ENCODE peak calls at places on chromosome 6, in five cellular contexts. One of them, this sample, is unnamed. For H3K4me1, the result is how much of the 10 kb centered on the place peaks cover.

GRCh38 chr6:136930528-136930927 is 8.4 kb downstream of the SLC35D3 start:
- DNase-seq in hepatocyte: no peak
- DNase-seq in fibroblast of lung: no peak
- DNase-seq in kidney: no peak
- DNase-seq in CD4-positive, CD25-positive, alpha-beta regulatory T cell: no peak
- DNase-seq in this sample: no peak

GRCh38 chr6:9614778-9615177 is 800.1 kb downstream of the TFAP2A start:
- DNase-seq in kidney: no peak
- DNase-seq in fibroblast of lung: no peak
- DNase-seq in hepatocyte: no peak
- DNase-seq in CD4-positive, CD25-positive, alpha-beta regulatory T cell: no peak
- DNase-seq in this sample: no peak

GRCh38 chr6:53496797-53497196 is 48.1 kb downstream of the GCLC start:
- DNase-seq in kidney: no peak
- DNase-seq in CD4-positive, CD25-positive, alpha-beta regulatory T cell: no peak
- DNase-seq in hepatocyte: peak
- DNase-seq in fibroblast of lung: peak
- DNase-seq in this sample: no peak

GRCh38 chr6:85004283-85005010 is 240.0 kb upstream of the TBX18 start:
- DNase-seq in fibroblast of lung: peak
- DNase-seq in hepatocyte: no peak
- DNase-seq in kidney: no peak
- DNase-seq in CD4-positive, CD25-positive, alpha-beta regulatory T cell: no peak
- DNase-seq in this sample: no peak

GRCh38 chr6:72522735-72523141 is 99.1 kb upstream of the KCNQ5 start:
- DNase-seq in fibroblast of lung: no peak
- DNase-seq in CD4-positive, CD25-positive, alpha-beta regulatory T cell: peak
- DNase-seq in kidney: no peak
- DNase-seq in hepatocyte: peak
- DNase-seq in this sample: peak

GRCh38 chr6:155174576-155175174 is 89.1 kb upstream of the CLDN20 start:
- DNase-seq in hepatocyte: peak
- DNase-seq in fibroblast of lung: peak
- DNase-seq in kidney: no peak
- DNase-seq in CD4-positive, CD25-positive, alpha-beta regulatory T cell: peak
- DNase-seq in this sample: peak

GRCh38 chr6:100023798-100024197 is 29.8 kb upstream of the MCHR2 start:
- DNase-seq in CD4-positive, CD25-positive, alpha-beta regulatory T cell: no peak
- DNase-seq in fibroblast of lung: no peak
- DNase-seq in hepatocyte: no peak
- DNase-seq in kidney: no peak
- DNase-seq in this sample: no peak

GRCh38 chr6:157227202-157228166 is 95.8 kb downstream of the TMEM242 start:
- DNase-seq in kidney: peak
- DNase-seq in CD4-positive, CD25-positive, alpha-beta regulatory T cell: no peak
- DNase-seq in hepatocyte: no peak
- DNase-seq in fibroblast of lung: peak
- DNase-seq in this sample: peak

GRCh38 chr6:160013987-160014868 is 45.3 kb downstream of the IGF2R start:
- DNase-seq in fibroblast of lung: no peak
- DNase-seq in CD4-positive, CD25-positive, alpha-beta regulatory T cell: peak
- DNase-seq in kidney: no peak
- DNase-seq in hepatocyte: no peak
- DNase-seq in this sample: no peak

GRCh38 chr6:157974341-157974894 is 7.2 kb upstream of the SYNJ2 start:
- DNase-seq in CD4-positive, CD25-positive, alpha-beta regulatory T cell: no peak
- DNase-seq in hepatocyte: no peak
- DNase-seq in fibroblast of lung: peak
- DNase-seq in kidney: no peak
- DNase-seq in this sample: peak

GRCh38 chr6:84492246-84493135 is 265.0 kb upstream of the CEP162 start:
- DNase-seq in CD4-positive, CD25-positive, alpha-beta regulatory T cell: no peak
- DNase-seq in fibroblast of lung: peak
- DNase-seq in hepatocyte: peak
- DNase-seq in kidney: no peak
- DNase-seq in this sample: no peak

GRCh38 chr6:68834561-68834960 is 199.5 kb downstream of the ADGRB3 start:
- DNase-seq in fibroblast of lung: peak
- DNase-seq in hepatocyte: no peak
- DNase-seq in CD4-positive, CD25-positive, alpha-beta regulatory T cell: no peak
- DNase-seq in kidney: no peak
- DNase-seq in this sample: no peak
- H3K27ac ChIP-seq in fibroblast of lung: no peak
- H3K27ac ChIP-seq in hepatocyte: no peak
- H3K27ac ChIP-seq in CD4-positive, CD25-positive, alpha-beta regulatory T cell: no peak
- H3K27ac ChIP-seq in kidney: no peak
- H3K27ac ChIP-seq in this sample: no peak

GRCh38 chr6:6656287-6656686 is 67.8 kb downstream of the LY86 start:
- DNase-seq in CD4-positive, CD25-positive, alpha-beta regulatory T cell: no peak
- DNase-seq in hepatocyte: no peak
- DNase-seq in kidney: no peak
- DNase-seq in fibroblast of lung: no peak
- DNase-seq in this sample: no peak
- H3K4me1 ChIP-seq in CD4-positive, CD25-positive, alpha-beta regulatory T cell: half or more
- H3K4me1 ChIP-seq in hepatocyte: under half
- H3K4me1 ChIP-seq in kidney: under half
- H3K4me1 ChIP-seq in fibroblast of lung: under half
- H3K4me1 ChIP-seq in this sample: under half

GRCh38 chr6:31861919-31862343 is 690 bp downstream of the NEU1 start:
- DNase-seq in hepatocyte: peak
- DNase-seq in CD4-positive, CD25-positive, alpha-beta regulatory T cell: no peak
- DNase-seq in kidney: no peak
- DNase-seq in fibroblast of lung: no peak
- DNase-seq in this sample: no peak

GRCh38 chr6:31862344-31863235 is at the start of gene NEU1:
- DNase-seq in kidney: peak
- DNase-seq in hepatocyte: peak
- DNase-seq in CD4-positive, CD25-positive, alpha-beta regulatory T cell: peak
- DNase-seq in fibroblast of lung: peak
- DNase-seq in this sample: peak

GRCh38 chr6:31859923-31860322 is 2.7 kb downstream of the NEU1 start:
- DNase-seq in hepatocyte: peak
- DNase-seq in CD4-positive, CD25-positive, alpha-beta regulatory T cell: no peak
- DNase-seq in kidney: no peak
- DNase-seq in fibroblast of lung: no peak
- DNase-seq in this sample: no peak

GRCh38 chr6:31860349-31860748 is 2.3 kb downstream of the NEU1 start:
- DNase-seq in CD4-positive, CD25-positive, alpha-beta regulatory T cell: no peak
- DNase-seq in fibroblast of lung: no peak
- DNase-seq in hepatocyte: peak
- DNase-seq in kidney: no peak
- DNase-seq in this sample: no peak

DNA sequence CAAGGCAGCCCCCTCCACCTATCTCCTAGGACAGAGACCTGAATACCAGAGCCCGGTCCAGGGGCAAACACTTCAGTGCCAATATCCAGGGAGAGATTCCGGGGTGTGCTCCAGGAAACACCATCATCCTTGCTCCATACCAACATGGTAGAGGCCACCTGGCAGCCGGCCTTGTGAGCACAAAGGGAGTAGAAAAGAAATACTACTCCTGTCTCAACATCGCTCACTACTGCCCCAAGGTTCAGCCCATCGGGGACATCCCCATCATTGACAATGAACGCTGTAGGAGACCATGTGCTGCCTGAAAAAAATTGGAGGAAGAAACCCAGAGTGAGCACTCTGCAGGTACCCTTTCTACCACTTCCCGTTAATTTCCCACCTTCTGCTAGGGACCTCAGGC is 1.5 kb downstream of the NEU1 start:
- DNase-seq in CD4-positive, CD25-positive, alpha-beta regulatory T cell: no peak
- DNase-seq in fibroblast of lung: no peak
- DNase-seq in kidney: no peak
- DNase-seq in hepatocyte: peak
- DNase-seq in this sample: no peak
- H3K27ac ChIP-seq in CD4-positive, CD25-positive, alpha-beta regulatory T cell: no peak
- H3K27ac ChIP-seq in fibroblast of lung: no peak
- H3K27ac ChIP-seq in kidney: no peak
- H3K27ac ChIP-seq in hepatocyte: no peak
- H3K27ac ChIP-seq in this sample: no peak

DNA sequence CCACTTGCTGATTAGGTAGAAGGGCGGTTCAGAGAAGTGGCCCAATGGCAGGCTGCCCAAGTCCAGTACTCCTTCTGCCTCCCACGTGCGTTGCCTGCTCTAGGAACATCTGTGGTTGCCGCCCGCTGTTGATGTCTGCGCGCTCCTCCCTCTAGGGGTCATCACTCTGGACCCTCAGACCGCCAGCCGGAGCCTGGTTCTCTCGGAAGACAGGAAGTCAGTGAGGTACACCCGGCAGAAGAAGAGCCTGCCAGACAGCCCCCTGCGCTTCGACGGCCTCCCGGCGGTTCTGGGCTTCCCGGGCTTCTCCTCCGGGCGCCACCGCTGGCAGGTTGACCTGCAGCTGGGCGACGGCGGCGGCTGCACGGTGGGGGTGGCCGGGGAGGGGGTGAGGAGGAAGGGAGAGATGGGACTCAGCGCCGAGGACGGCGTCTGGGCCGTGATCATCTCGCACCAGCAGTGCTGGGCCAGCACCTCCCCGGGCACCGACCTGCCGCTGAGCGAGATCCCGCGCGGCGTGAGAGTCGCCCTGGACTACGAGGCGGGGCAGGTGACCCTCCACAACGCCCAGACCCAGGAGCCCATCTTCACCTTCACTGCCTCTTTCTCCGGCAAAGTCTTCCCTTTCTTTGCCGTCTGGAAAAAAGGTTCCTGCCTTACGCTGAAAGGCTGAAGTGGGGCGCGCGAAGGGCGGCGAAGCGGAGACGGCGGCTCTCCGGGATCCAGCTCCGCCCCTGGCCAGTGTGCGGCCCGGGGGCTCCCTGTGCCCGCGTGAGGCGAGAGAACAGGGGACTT is 8.5 kb downstream of the TRIM15 start:
- DNase-seq in kidney: no peak
- DNase-seq in hepatocyte: peak
- DNase-seq in fibroblast of lung: peak
- DNase-seq in CD4-positive, CD25-positive, alpha-beta regulatory T cell: no peak
- DNase-seq in this sample: peak
- H3K4me1 ChIP-seq in kidney: under half
- H3K4me1 ChIP-seq in hepatocyte: under half
- H3K4me1 ChIP-seq in fibroblast of lung: under half
- H3K4me1 ChIP-seq in CD4-positive, CD25-positive, alpha-beta regulatory T cell: under half
- H3K4me1 ChIP-seq in this sample: under half

GRCh38 chr6:227812-228338 is 64.4 kb upstream of the DUSP22 start:
- DNase-seq in hepatocyte: no peak
- DNase-seq in fibroblast of lung: no peak
- DNase-seq in CD4-positive, CD25-positive, alpha-beta regulatory T cell: no peak
- DNase-seq in kidney: no peak
- DNase-seq in this sample: no peak
- H3K27ac ChIP-seq in hepatocyte: no peak
- H3K27ac ChIP-seq in fibroblast of lung: no peak
- H3K27ac ChIP-seq in CD4-positive, CD25-positive, alpha-beta regulatory T cell: no peak
- H3K27ac ChIP-seq in kidney: no peak
- H3K27ac ChIP-seq in this sample: no peak

GRCh38 chr6:2988426-2989331 is 11.0 kb upstream of the NQO2 start:
- DNase-seq in CD4-positive, CD25-positive, alpha-beta regulatory T cell: peak
- DNase-seq in fibroblast of lung: peak
- DNase-seq in kidney: peak
- DNase-seq in hepatocyte: peak
- DNase-seq in this sample: peak
- H3K4me1 ChIP-seq in CD4-positive, CD25-positive, alpha-beta regulatory T cell: under half
- H3K4me1 ChIP-seq in fibroblast of lung: under half
- H3K4me1 ChIP-seq in kidney: under half
- H3K4me1 ChIP-seq in hepatocyte: under half
- H3K4me1 ChIP-seq in this sample: under half

DNA sequence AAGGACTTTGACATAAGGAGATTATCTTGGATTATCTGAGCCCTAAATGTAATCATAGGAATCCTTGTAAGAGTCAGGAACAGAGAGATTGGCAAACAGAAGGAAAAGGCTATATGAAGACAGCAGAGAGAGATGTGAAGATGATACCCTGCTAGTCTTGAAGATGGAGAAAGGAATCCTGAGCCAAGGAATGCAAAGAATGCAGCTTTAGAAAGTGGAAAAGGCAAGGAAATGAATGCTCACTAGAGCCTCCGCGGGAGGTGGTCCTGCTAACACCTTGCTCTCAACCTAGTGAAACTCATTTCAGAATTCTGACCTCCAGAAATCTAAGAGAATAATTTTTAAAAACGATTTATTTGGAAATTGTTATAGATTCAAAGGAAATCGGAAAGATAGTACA is 117.1 kb downstream of the TBXT start:
- DNase-seq in CD4-positive, CD25-positive, alpha-beta regulatory T cell: no peak
- DNase-seq in hepatocyte: no peak
- DNase-seq in fibroblast of lung: no peak
- DNase-seq in kidney: no peak
- DNase-seq in this sample: peak
- H3K27ac ChIP-seq in CD4-positive, CD25-positive, alpha-beta regulatory T cell: no peak
- H3K27ac ChIP-seq in hepatocyte: no peak
- H3K27ac ChIP-seq in fibroblast of lung: no peak
- H3K27ac ChIP-seq in kidney: no peak
- H3K27ac ChIP-seq in this sample: no peak

GRCh38 chr6:12101048-12101447 is 88.9 kb downstream of the HIVEP1 start:
- DNase-seq in CD4-positive, CD25-positive, alpha-beta regulatory T cell: no peak
- DNase-seq in hepatocyte: no peak
- DNase-seq in fibroblast of lung: no peak
- DNase-seq in kidney: no peak
- DNase-seq in this sample: no peak

GRCh38 chr6:12099623-12100022 is 87.5 kb downstream of the HIVEP1 start:
- DNase-seq in fibroblast of lung: peak
- DNase-seq in kidney: no peak
- DNase-seq in hepatocyte: no peak
- DNase-seq in CD4-positive, CD25-positive, alpha-beta regulatory T cell: no peak
- DNase-seq in this sample: no peak

GRCh38 chr6:12101653-12102312 is 89.7 kb downstream of the HIVEP1 start:
- DNase-seq in hepatocyte: no peak
- DNase-seq in fibroblast of lung: no peak
- DNase-seq in CD4-positive, CD25-positive, alpha-beta regulatory T cell: no peak
- DNase-seq in kidney: no peak
- DNase-seq in this sample: no peak

GRCh38 chr6:12103158-12103557 is 91.0 kb downstream of the HIVEP1 start:
- DNase-seq in fibroblast of lung: no peak
- DNase-seq in kidney: no peak
- DNase-seq in hepatocyte: no peak
- DNase-seq in CD4-positive, CD25-positive, alpha-beta regulatory T cell: no peak
- DNase-seq in this sample: no peak

GRCh38 chr6:12102350-12102749 is 90.2 kb downstream of the HIVEP1 start:
- DNase-seq in CD4-positive, CD25-positive, alpha-beta regulatory T cell: no peak
- DNase-seq in hepatocyte: no peak
- DNase-seq in kidney: no peak
- DNase-seq in fibroblast of lung: no peak
- DNase-seq in this sample: no peak
- H3K4me1 ChIP-seq in CD4-positive, CD25-positive, alpha-beta regulatory T cell: under half
- H3K4me1 ChIP-seq in hepatocyte: under half
- H3K4me1 ChIP-seq in kidney: under half
- H3K4me1 ChIP-seq in fibroblast of lung: under half
- H3K4me1 ChIP-seq in this sample: under half

GRCh38 chr6:141265748-141266647 is 866.7 kb upstream of the GJE1 start:
- DNase-seq in CD4-positive, CD25-positive, alpha-beta regulatory T cell: no peak
- DNase-seq in kidney: no peak
- DNase-seq in hepatocyte: no peak
- DNase-seq in fibroblast of lung: peak
- DNase-seq in this sample: no peak
- H3K27ac ChIP-seq in CD4-positive, CD25-positive, alpha-beta regulatory T cell: no peak
- H3K27ac ChIP-seq in kidney: no peak
- H3K27ac ChIP-seq in hepatocyte: no peak
- H3K27ac ChIP-seq in fibroblast of lung: no peak
- H3K27ac ChIP-seq in this sample: no peak

GRCh38 chr6:15473741-15474161 is 189.1 kb downstream of the DTNBP1 start:
- DNase-seq in hepatocyte: no peak
- DNase-seq in fibroblast of lung: peak
- DNase-seq in CD4-positive, CD25-positive, alpha-beta regulatory T cell: no peak
- DNase-seq in kidney: no peak
- DNase-seq in this sample: peak
- H3K4me1 ChIP-seq in hepatocyte: under half
- H3K4me1 ChIP-seq in fibroblast of lung: under half
- H3K4me1 ChIP-seq in CD4-positive, CD25-positive, alpha-beta regulatory T cell: under half
- H3K4me1 ChIP-seq in kidney: under half
- H3K4me1 ChIP-seq in this sample: under half